ENCODE peak calls at places on chromosome 7, in five cellular contexts. N, Q, Z, V and X are unnamed samples.

GRCh38 chr7:23207029-23207428 is 25.2 kb downstream of the NUP42 start:
- ATAC-seq in Z (no peak), N (no peak), Q (peak; percentile 52), V (no peak), X (no peak)

GRCh38 chr7:9029671-9030070 is 596.3 kb downstream of the NXPH1 start:
- ATAC-seq in N (no peak), Z (no peak), V (no peak), Q (no peak), X (no peak)

GRCh38 chr7:21902240-21902639 is 43.5 kb downstream of the CDCA7L start:
- ATAC-seq in Z (peak; percentile 65), N (no peak), V (no peak), Q (peak; percentile 18), X (no peak)

GRCh38 chr7:33495207-33495606 is 365.8 kb downstream of the BBS9 start:
- ATAC-seq in V (no peak), N (no peak), Z (no peak), Q (no peak), X (no peak)

GRCh38 chr7:121278120-121279021 is 50.4 kb upstream of the WNT16 start:
- ATAC-seq in V (peak; percentile 50), Z (peak; percentile 99), N (no peak), Q (no peak), X (no peak)

GRCh38 chr7:90708841-90709317 is 112.8 kb downstream of the CDK14 start:
- ATAC-seq in V (no peak), Z (peak; percentile 63), Q (peak; percentile 65), N (peak; percentile 91), X (no peak)

GRCh38 chr7:25028370-25028971 is 48.5 kb upstream of the OSBPL3 start:
- ATAC-seq in Q (no peak), V (no peak), N (no peak), Z (peak; percentile 86), X (no peak)

GRCh38 chr7:5637415-5637814 is 144.0 kb downstream of the RNF216 start:
- ATAC-seq in N (no peak), Q (no peak), V (no peak), Z (no peak), X (no peak)

GRCh38 chr7:116554436-116554835 is 29.6 kb downstream of the CAV1 start:
- ATAC-seq in V (no peak), Q (no peak), Z (no peak), N (no peak), X (peak; percentile 34)

GRCh38 chr7:79608005-79608404 is 154.5 kb upstream of the MAGI2 start:
- ATAC-seq in V (no peak), Z (no peak), N (no peak), Q (no peak), X (no peak)

GRCh38 chr7:31056775-31057346 is 4.8 kb downstream of the ADCYAP1R1 start:
- ATAC-seq in V (no peak), Q (no peak), Z (peak; percentile 36), N (no peak), X (no peak)

GRCh38 chr7:45992831-45993230 is 71.8 kb upstream of the IGFBP3 start:
- ATAC-seq in Z (no peak), V (no peak), N (no peak), Q (no peak), X (no peak)

GRCh38 chr7:42174391-42174848 is 62.6 kb downstream of the GLI3 start:
- ATAC-seq in N (no peak), Z (no peak), Q (peak; percentile 57), V (peak; percentile 36), X (peak; percentile 56)

GRCh38 chr7:69684955-69685631 is 86.8 kb downstream of the AUTS2 start:
- ATAC-seq in Z (no peak), V (peak; percentile 61), N (no peak), Q (peak; percentile 57), X (peak; percentile 78)

GRCh38 chr7:38169862-38170261 is 8.2 kb upstream of the STARD3NL start:
- ATAC-seq in V (no peak), Q (peak; percentile 81), Z (peak; percentile 88), N (no peak), X (no peak)

GRCh38 chr7:43460733-43461348 is 122.1 kb upstream of the STK17A start:
- ATAC-seq in V (peak; percentile 20), Z (no peak), Q (no peak), N (no peak), X (no peak)

GRCh38 chr7:39399976-39400375 is 166.2 kb upstream of the YAE1 start:
- ATAC-seq in Q (no peak), V (no peak), N (no peak), Z (no peak), X (no peak)

GRCh38 chr7:92797284-92797683 is 39.1 kb downstream of the CDK6 start:
- ATAC-seq in N (no peak), Z (peak; percentile 9), V (no peak), Q (no peak), X (no peak)

GRCh38 chr7:104862719-104863118 is 151.3 kb upstream of the KMT2E start:
- ATAC-seq in Z (peak; percentile 45), Q (no peak), V (no peak), N (no peak), X (no peak)

GRCh38 chr7:80637911-80638765 is at the start of gene CD36:
- ATAC-seq in Q (peak; percentile 85), N (no peak), Z (no peak), V (no peak), X (peak; percentile 60)

GRCh38 chr7:142698429-142698828 is 50.8 kb upstream of the PRSS1 start:
- ATAC-seq in Q (no peak), Z (no peak), V (no peak), N (peak; percentile 41), X (no peak)

GRCh38 chr7:47807126-47807525 is 141.1 kb downstream of the PKD1L1 start:
- ATAC-seq in Z (peak; percentile 7), Q (peak; percentile 41), V (no peak), N (no peak), X (no peak)

GRCh38 chr7:45080958-45081669 is 7.7 kb downstream of the NACAD start:
- ATAC-seq in N (no peak), Q (no peak), Z (no peak), V (no peak), X (no peak)

GRCh38 chr7:92731327-92732063 is 104.9 kb downstream of the CDK6 start:
- ATAC-seq in N (no peak), Z (peak; percentile 76), V (peak; percentile 33), Q (peak; percentile 70), X (peak; percentile 31)

GRCh38 chr7:96996937-96997511 is 8.3 kb upstream of the DLX6 start:
- ATAC-seq in Q (no peak), N (no peak), V (no peak), Z (no peak), X (no peak)

GRCh38 chr7:96995406-96996110 is 9.8 kb upstream of the DLX6 start:
- ATAC-seq in V (no peak), Z (no peak), N (no peak), Q (no peak), X (no peak)

GRCh38 chr7:96997512-96998032 is 7.8 kb upstream of the DLX6 start:
- ATAC-seq in N (no peak), Z (no peak), Q (no peak), V (no peak), X (no peak)

GRCh38 chr7:96998333-96998732 is 7.0 kb upstream of the DLX6 start:
- ATAC-seq in Z (no peak), V (no peak), Q (no peak), N (no peak), X (no peak)

GRCh38 chr7:96996111-96996936 is 9.0 kb upstream of the DLX6 start:
- ATAC-seq in N (no peak), V (no peak), Q (no peak), Z (no peak), X (no peak)
- H3K27me3 ChIP-seq in N (peaks cover 4% of the 10 kb centered on the region), V (peaks cover 98% of the 10 kb centered on the region), Q (peaks cover 94% of the 10 kb centered on the region), Z (peaks cover 93% of the 10 kb centered on the region), X (peaks cover 100% of the 10 kb centered on the region)

GRCh38 chr7:138750926-138751464 is 46.8 kb upstream of the TMEM213 start:
- ATAC-seq in V (no peak), N (no peak), Z (no peak), Q (no peak), X (no peak)
- H3K27me3 ChIP-seq in V (no peaks in the 10 kb centered on the region), N (no peaks in the 10 kb centered on the region), Z (no peaks in the 10 kb centered on the region), Q (no peaks in the 10 kb centered on the region), X (peaks cover 25% of the 10 kb centered on the region)

GRCh38 chr7:151777511-151777880 is 99.4 kb downstream of the PRKAG2 start:
- ATAC-seq in Z (no peak), N (no peak), V (no peak), Q (no peak), X (no peak)
- H3K27me3 ChIP-seq in Z (peaks cover 18% of the 10 kb centered on the region), N (no peaks in the 10 kb centered on the region), V (no peaks in the 10 kb centered on the region), Q (no peaks in the 10 kb centered on the region), X (no peaks in the 10 kb centered on the region)

DNA sequence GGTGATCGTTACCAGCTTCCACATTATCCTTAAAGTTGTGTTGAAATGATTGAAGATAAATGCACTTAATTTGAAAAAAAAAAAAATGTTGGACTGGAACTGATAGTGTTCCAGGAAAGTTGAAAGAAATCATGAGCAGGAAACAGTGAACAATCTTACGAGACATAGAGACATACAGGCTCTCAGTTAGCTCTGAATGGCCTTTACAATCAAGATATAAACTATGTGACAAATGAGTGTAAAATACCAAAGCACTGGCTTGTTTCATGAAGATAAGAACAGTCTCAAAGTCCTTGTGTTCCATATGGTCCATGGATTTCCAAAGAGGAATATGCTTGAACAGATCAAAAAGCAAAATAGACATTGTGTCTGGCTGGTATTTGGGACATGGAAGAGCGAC is 430.1 kb upstream of the ETV1 start:
- ATAC-seq in V (no peak), N (no peak), Q (no peak), Z (no peak), X (no peak)
- H3K27me3 ChIP-seq in V (no peaks in the 10 kb centered on the region), N (no peaks in the 10 kb centered on the region), Q (no peaks in the 10 kb centered on the region), Z (no peaks in the 10 kb centered on the region), X (no peaks in the 10 kb centered on the region)

GRCh38 chr7:50718876-50719275 is 63.8 kb downstream of the GRB10 start:
- ATAC-seq in Z (no peak), V (no peak), Q (no peak), N (no peak), X (no peak)
- H3K27me3 ChIP-seq in Z (no peaks in the 10 kb centered on the region), V (no peaks in the 10 kb centered on the region), Q (no peaks in the 10 kb centered on the region), N (no peaks in the 10 kb centered on the region), X (no peaks in the 10 kb centered on the region)

DNA sequence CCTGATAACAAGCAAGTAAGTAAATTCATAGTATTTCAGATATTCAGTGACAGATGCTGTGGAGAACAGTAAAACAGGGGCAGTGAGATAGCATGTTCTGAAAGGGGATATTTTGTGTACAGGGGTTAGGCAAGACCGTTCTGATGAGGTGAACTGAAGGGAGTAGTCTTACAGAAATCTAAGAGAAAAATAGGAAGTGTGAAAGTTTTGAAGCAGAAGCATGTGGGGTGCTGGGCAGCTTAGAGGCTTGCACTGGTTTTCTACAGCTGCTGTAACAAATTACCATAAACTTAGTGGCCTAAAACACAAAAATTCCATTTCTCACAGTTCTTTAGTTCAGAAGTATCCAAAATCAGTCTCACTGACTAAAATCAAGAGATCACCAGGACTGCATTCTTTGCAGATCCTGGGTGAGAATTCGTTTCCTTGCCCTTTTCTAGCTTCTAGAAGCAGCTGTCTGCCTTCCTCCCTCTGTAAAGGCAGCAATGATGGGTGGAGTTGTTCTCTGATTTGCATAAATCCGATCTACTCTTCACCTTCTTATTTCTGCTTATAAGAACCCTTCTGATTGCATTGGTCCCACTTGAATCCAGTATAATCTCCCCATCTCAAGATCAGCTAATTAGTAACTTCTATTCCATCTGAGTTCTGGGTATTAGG is 7.5 kb upstream of the KLF14 start:
- ATAC-seq in Z (no peak), V (no peak), N (no peak), Q (peak; percentile 87), X (no peak)
- H3K27me3 ChIP-seq in Z (peaks cover 97% of the 10 kb centered on the region), V (no peaks in the 10 kb centered on the region), N (no peaks in the 10 kb centered on the region), Q (peaks cover 59% of the 10 kb centered on the region), X (peaks cover 98% of the 10 kb centered on the region)

DNA sequence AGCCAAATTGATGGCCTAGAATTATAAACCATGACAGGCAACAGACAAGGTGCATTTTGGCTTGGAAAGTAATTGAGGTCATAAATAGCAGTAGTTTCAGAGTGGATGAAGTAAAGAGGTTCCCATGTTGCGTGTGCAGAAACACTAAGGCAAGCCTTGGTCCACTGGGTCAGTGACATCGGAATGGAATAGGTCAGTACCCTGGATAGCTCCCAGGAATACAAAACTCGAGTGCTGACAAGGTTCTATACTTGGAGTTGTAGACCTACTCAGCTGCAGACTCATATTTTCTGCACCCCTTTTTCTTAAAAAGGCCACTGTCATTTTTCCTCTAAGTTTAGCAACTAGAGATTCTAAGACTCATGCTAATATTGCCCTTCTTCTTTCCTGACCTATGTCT is 132.8 kb downstream of the DYNC1I1 start:
- ATAC-seq in Q (no peak), V (no peak), N (no peak), Z (no peak), X (no peak)
- H3K27me3 ChIP-seq in Q (peaks cover 10% of the 10 kb centered on the region), V (no peaks in the 10 kb centered on the region), N (no peaks in the 10 kb centered on the region), Z (no peaks in the 10 kb centered on the region), X (no peaks in the 10 kb centered on the region)